ENCODE peak calls at places on chromosomes 5 and 9, in four cellular contexts. Z is neuronal stem cell, J is IMR-90, O is H9. K is an unnamed sample.

GRCh38 chr9:133977421-133978201 is 14.5 kb downstream of the VAV2 start:
- DNase-seq in J (no peak), Z (no peak), O (no peak), K (no peak)

GRCh38 chr5:94508421-94509148 is 109.8 kb downstream of the KIAA0825 start:
- DNase-seq in O (no peak), J (no peak), Z (no peak), K (no peak)

GRCh38 chr9:74663456-74663855 is 166.3 kb downstream of the RORB start:
- DNase-seq in Z (no peak), J (no peak), O (no peak), K (peak; percentile 8)

GRCh38 chr9:3608011-3608410 is 82.2 kb upstream of the RFX3 start:
- DNase-seq in J (no peak), Z (no peak), O (no peak), K (no peak)

GRCh38 chr5:58454025-58454424 is 5.9 kb downstream of the PLK2 start:
- DNase-seq in J (no peak), Z (no peak), O (no peak), K (no peak)

GRCh38 chr9:88777498-88778312 is 213.6 kb upstream of the S1PR3 start:
- DNase-seq in Z (no peak), J (peak; percentile 60), O (no peak), K (no peak)

GRCh38 chr5:9201761-9202160 is 344.1 kb downstream of the SEMA5A start:
- DNase-seq in Z (no peak), O (no peak), J (peak; percentile 80), K (no peak)

GRCh38 chr9:134204991-134205578 is 40.7 kb upstream of the RNU6ATAC start:
- DNase-seq in O (no peak), Z (no peak), J (no peak), K (no peak)

GRCh38 chr9:36874921-36875320 is 159.1 kb downstream of the PAX5 start:
- DNase-seq in J (peak; percentile 10), O (no peak), Z (no peak), K (no peak)

GRCh38 chr9:19229725-19230355 is 653 bp upstream of the DENND4C start:
- DNase-seq in O (peak; percentile 76), J (no peak), Z (no peak), K (peak; percentile 89)

GRCh38 chr5:59588922-59589321 is 304.6 kb downstream of the PDE4D start:
- DNase-seq in O (no peak), Z (no peak), J (no peak), K (no peak)

GRCh38 chr9:114551750-114552685 is 35.6 kb upstream of the ATP6V1G1 start:
- DNase-seq in O (no peak), J (peak; percentile 98), Z (no peak), K (peak; percentile 82)

GRCh38 chr5:83034036-83034435 is 43.2 kb downstream of the TMEM167A start:
- DNase-seq in O (no peak), J (no peak), Z (no peak), K (no peak)

GRCh38 chr5:144295284-144295683 is 124.6 kb downstream of the KCTD16 start:
- DNase-seq in O (no peak), Z (no peak), J (no peak), K (no peak)

GRCh38 chr5:144297083-144297482 is 126.4 kb downstream of the KCTD16 start:
- DNase-seq in Z (no peak), J (no peak), O (no peak), K (no peak)

DNA sequence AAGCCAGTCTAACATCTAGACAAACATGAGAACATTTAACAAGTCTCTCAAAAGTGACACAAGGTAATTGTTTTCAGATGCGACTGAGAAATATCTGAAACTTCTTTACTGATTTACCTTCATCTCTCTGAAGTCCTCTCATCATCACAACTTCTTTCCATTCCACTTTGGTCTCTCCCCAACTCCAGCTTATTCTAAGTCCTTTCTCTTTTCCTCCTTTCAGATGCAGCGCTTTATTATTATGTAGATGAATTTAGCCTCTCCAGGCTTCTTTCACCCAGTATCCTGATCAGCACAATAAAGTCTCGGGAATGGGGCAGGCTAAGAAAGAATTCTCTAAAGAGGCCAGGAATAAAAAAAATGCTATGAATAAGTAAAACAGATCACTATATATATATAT is 128.0 kb downstream of the KCTD16 start:
- DNase-seq in J (no peak), Z (no peak), O (no peak), K (no peak)
- H2BK5ac ChIP-seq in J (no peak overlapping the region), Z (no peak overlapping the region), O (no peak overlapping the region), K (no peak overlapping the region)

DNA sequence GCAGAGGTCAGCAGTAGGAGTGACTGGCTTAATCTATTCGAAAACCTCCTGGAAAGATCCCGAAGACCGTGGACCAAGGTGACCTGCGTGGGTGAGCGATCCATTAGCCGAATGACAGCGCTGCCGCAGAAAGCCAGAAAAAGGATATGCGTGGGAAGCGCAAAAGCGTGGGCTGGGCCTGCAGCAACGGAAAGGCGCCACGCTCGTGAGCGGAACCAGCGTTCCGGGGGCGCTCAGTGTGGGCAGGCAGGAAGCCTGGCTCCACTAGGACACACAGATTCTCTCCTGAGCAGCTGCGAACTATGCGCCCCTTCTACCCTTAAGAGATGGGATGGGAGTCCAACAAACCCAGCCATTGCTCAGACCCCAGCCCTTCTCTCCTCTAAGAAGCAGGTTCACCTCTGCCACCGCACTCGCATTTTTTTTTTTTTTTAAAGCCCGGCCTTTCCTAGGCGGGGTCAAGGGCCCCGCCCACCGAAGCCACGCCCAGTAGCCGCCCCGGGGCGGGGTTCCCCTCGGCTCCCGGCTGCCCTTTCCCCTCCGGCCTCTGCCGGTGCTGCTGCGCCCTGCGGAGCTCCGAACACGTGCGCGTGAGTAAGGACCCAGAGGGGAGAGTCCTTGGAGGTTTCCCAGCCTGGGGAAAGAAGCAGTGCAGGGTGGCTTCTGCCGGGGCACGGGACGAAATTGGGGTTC is 19.8 kb upstream of the MATR3 start:
- DNase-seq in Z (peak; percentile 88), J (peak; percentile 80), O (peak; percentile 90), K (peak; percentile 95)
- H4K8ac ChIP-seq in Z (no peak overlapping the region), J (peak overlapping the region; percentile 84), O (no peak overlapping the region), K (no peak overlapping the region)

DNA sequence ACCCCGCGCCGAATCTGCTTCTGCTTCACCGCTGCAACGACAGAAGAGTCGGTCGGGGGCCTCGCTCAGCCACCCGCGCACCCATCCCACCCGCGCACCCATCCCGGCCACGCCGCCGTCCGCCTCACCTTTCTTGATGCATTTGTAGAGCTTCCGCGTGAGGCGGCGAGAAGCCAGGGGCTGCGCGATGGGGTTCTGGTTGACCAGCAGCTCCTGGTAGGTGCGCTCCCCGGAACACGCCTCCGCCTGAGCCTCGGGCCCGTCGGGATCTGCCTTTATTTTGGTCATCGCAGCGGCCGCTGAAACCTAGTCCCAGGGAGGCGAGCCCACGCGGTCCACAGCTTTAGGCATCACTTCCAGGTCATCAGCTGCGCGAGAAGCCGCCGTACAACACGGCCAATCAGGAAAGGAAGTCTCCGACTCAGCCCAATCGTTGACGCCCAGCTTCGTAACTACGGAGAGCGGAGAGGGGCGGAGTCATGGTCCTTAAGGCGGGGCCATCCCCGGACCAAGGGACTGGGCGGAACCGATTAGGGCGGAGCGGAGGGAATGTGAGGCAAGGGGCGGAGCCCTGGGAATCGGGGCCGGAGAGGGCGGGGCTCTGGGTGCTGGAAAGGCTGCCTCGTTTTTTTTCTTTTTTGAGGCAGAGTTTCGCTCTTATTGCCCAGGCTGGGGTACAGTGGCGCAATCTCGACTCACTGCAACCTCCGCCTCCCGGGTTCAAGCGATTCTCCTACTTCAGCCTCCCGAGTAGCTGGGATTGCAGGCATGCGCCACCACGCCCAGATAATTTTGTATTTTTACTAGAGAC is at the start of gene NHP2:
- DNase-seq in O (peak; percentile 98), J (peak; percentile 99), Z (peak; percentile 98), K (peak; percentile 99)
- H2BK5ac ChIP-seq in O (no peak within 1 kb of the TSS), J (no peak within 1 kb of the TSS), Z (no peak within 1 kb of the TSS), K (no peak within 1 kb of the TSS)

GRCh38 chr9:136484153-136485048 is 1.6 kb upstream of the SEC16A start:
- DNase-seq in O (no peak), J (no peak), Z (no peak), K (no peak)
- H4K8ac ChIP-seq in O (no peak overlapping the region), J (peak overlapping the region; percentile 47), Z (no peak overlapping the region), K (no peak overlapping the region)